ENCODE peak calls at places on chromosomes 12 and 14, in five cellular contexts. One of them, this sample, is unnamed.

GRCh38 chr12:11568762-11569478 is 80.6 kb upstream of the ETV6 start:
- DNase-seq in effector CD4-positive, alpha-beta T cell: no peak
- DNase-seq in pons: no peak
- DNase-seq in fibroblast of lung: no peak
- DNase-seq in AG04449: no peak
- DNase-seq in this sample: no peak

GRCh38 chr12:90399317-90399716 is 555.7 kb downstream of the CCER1 start:
- DNase-seq in effector CD4-positive, alpha-beta T cell: no peak
- DNase-seq in pons: no peak
- DNase-seq in fibroblast of lung: peak; percentile 10
- DNase-seq in AG04449: no peak
- DNase-seq in this sample: no peak

GRCh38 chr12:52043386-52044212 is 7.6 kb upstream of the NR4A1 start:
- DNase-seq in effector CD4-positive, alpha-beta T cell: no peak
- DNase-seq in pons: no peak
- DNase-seq in fibroblast of lung: no peak
- DNase-seq in AG04449: no peak
- DNase-seq in this sample: no peak

GRCh38 chr14:99522457-99522891 is 41.3 kb downstream of the CCNK start:
- DNase-seq in pons: no peak
- DNase-seq in effector CD4-positive, alpha-beta T cell: no peak
- DNase-seq in fibroblast of lung: peak; percentile 77
- DNase-seq in AG04449: no peak
- DNase-seq in this sample: no peak

GRCh38 chr14:25050494-25051170 is 685 bp upstream of the STXBP6 start:
- DNase-seq in effector CD4-positive, alpha-beta T cell: no peak
- DNase-seq in fibroblast of lung: peak; percentile 88
- DNase-seq in AG04449: no peak
- DNase-seq in pons: no peak
- DNase-seq in this sample: no peak

GRCh38 chr14:72404998-72405397 is 472.8 kb downstream of the RGS6 start:
- DNase-seq in fibroblast of lung: no peak
- DNase-seq in effector CD4-positive, alpha-beta T cell: no peak
- DNase-seq in pons: no peak
- DNase-seq in AG04449: no peak
- DNase-seq in this sample: no peak

GRCh38 chr12:89098390-89099102 is 253.8 kb downstream of the DUSP6 start:
- DNase-seq in effector CD4-positive, alpha-beta T cell: no peak
- DNase-seq in pons: no peak
- DNase-seq in fibroblast of lung: peak; percentile 29
- DNase-seq in AG04449: no peak
- DNase-seq in this sample: no peak

GRCh38 chr12:118850244-118850825 is 131.0 kb upstream of the SRRM4 start:
- DNase-seq in effector CD4-positive, alpha-beta T cell: no peak
- DNase-seq in fibroblast of lung: no peak
- DNase-seq in pons: no peak
- DNase-seq in AG04449: no peak
- DNase-seq in this sample: peak; percentile 25

GRCh38 chr14:101873401-101873800 is 91.0 kb upstream of the DYNC1H1 start:
- DNase-seq in effector CD4-positive, alpha-beta T cell: no peak
- DNase-seq in AG04449: no peak
- DNase-seq in fibroblast of lung: no peak
- DNase-seq in pons: no peak
- DNase-seq in this sample: no peak

GRCh38 chr14:33762462-33762861 is 188.4 kb downstream of the EGLN3 start:
- DNase-seq in fibroblast of lung: peak; percentile 58
- DNase-seq in effector CD4-positive, alpha-beta T cell: no peak
- DNase-seq in pons: no peak
- DNase-seq in AG04449: no peak
- DNase-seq in this sample: no peak

GRCh38 chr12:50088577-50089335 is 3.6 kb downstream of the SMARCD1 start:
- DNase-seq in pons: peak; percentile 86
- DNase-seq in effector CD4-positive, alpha-beta T cell: peak; percentile 51
- DNase-seq in AG04449: no peak
- DNase-seq in fibroblast of lung: peak; percentile 36
- DNase-seq in this sample: peak; percentile 82

GRCh38 chr12:114913871-114914801 is 230.2 kb upstream of the TBX3 start:
- DNase-seq in effector CD4-positive, alpha-beta T cell: no peak
- DNase-seq in pons: no peak
- DNase-seq in AG04449: no peak
- DNase-seq in fibroblast of lung: peak; percentile 63
- DNase-seq in this sample: no peak

GRCh38 chr14:101193845-101194355 is 290.4 kb upstream of the RTL1 start:
- DNase-seq in pons: no peak
- DNase-seq in AG04449: no peak
- DNase-seq in fibroblast of lung: no peak
- DNase-seq in effector CD4-positive, alpha-beta T cell: no peak
- DNase-seq in this sample: no peak

GRCh38 chr12:118315821-118316220 is 56.9 kb downstream of the TAOK3 start:
- DNase-seq in AG04449: no peak
- DNase-seq in fibroblast of lung: peak; percentile 28
- DNase-seq in effector CD4-positive, alpha-beta T cell: no peak
- DNase-seq in pons: no peak
- DNase-seq in this sample: no peak

GRCh38 chr14:101948666-101949205 is 15.6 kb upstream of the DYNC1H1 start:
- DNase-seq in pons: no peak
- DNase-seq in effector CD4-positive, alpha-beta T cell: no peak
- DNase-seq in AG04449: no peak
- DNase-seq in fibroblast of lung: no peak
- DNase-seq in this sample: no peak

GRCh38 chr12:54253240-54253639 is 26.7 kb downstream of the CBX5 start:
- DNase-seq in AG04449: no peak
- DNase-seq in pons: no peak
- DNase-seq in fibroblast of lung: no peak
- DNase-seq in effector CD4-positive, alpha-beta T cell: no peak
- DNase-seq in this sample: no peak

GRCh38 chr14:21039059-21039422 is 3.1 kb upstream of the RNASE7 start:
- DNase-seq in AG04449: no peak
- DNase-seq in fibroblast of lung: peak; percentile 61
- DNase-seq in effector CD4-positive, alpha-beta T cell: no peak
- DNase-seq in pons: peak; percentile 91
- DNase-seq in this sample: no peak

GRCh38 chr12:64583395-64584172 is 26.7 kb upstream of the RASSF3 start:
- DNase-seq in AG04449: no peak
- DNase-seq in effector CD4-positive, alpha-beta T cell: no peak
- DNase-seq in fibroblast of lung: no peak
- DNase-seq in pons: peak; percentile 10
- DNase-seq in this sample: peak; percentile 61

GRCh38 chr12:14635776-14636175 is 60.6 kb downstream of the GUCY2C start:
- DNase-seq in AG04449: no peak
- DNase-seq in pons: no peak
- DNase-seq in effector CD4-positive, alpha-beta T cell: no peak
- DNase-seq in fibroblast of lung: peak; percentile 46
- DNase-seq in this sample: no peak